ENCODE peak calls at places on chromosomes 12 and 14, in six cellular contexts. L is NCI-H2081; H is Right ventricle myocardium superior; F is lung; M is heart left ventricle; B is stimulated activated CD8-positive, alpha-beta memory T cell treated with anti-CD3 and anti-CD28 coated beads, Interleukin-7, amount 100 ng/mL, for 4 hours. J is an unnamed sample.

GRCh38 chr12:106138279-106138645 is 492 bp downstream of the NUAK1 start:
- DNase-seq in L (no peak), H (no peak), F (no peak), M (no peak), B (no peak), J (no peak)

GRCh38 chr14:76323331-76324050 is 52.4 kb upstream of the ESRRB start:
- DNase-seq in L (no peak), H (no peak), F (no peak), M (no peak), B (no peak), J (no peak)

GRCh38 chr12:3964404-3964803 is 91.2 kb upstream of the PARP11 start:
- DNase-seq in L (no peak), H (no peak), F (no peak), M (no peak), B (no peak), J (no peak)

GRCh38 chr12:124819080-124819479 is 44.6 kb downstream of the SCARB1 start:
- DNase-seq in L (no peak), H (no peak), F (no peak), M (no peak), B (no peak), J (no peak)

GRCh38 chr12:124927325-124928094 is 13.1 kb upstream of the UBC start:
- DNase-seq in L (no peak), H (peak; percentile 92), F (peak; percentile 89), M (peak; percentile 91), B (peak; percentile 89), J (peak; percentile 94)

GRCh38 chr12:120833849-120834248 is 70.3 kb downstream of the SPPL3 start:
- DNase-seq in L (no peak), H (no peak), F (no peak), M (no peak), B (no peak), J (no peak)

GRCh38 chr14:100576091-100577085 is 10.8 kb downstream of the BEGAIN start:
- DNase-seq in L (no peak), H (peak; percentile 17), F (no peak), M (no peak), B (no peak), J (no peak)

GRCh38 chr14:42884100-42884499 is 1277.4 kb downstream of the LRFN5 start:
- DNase-seq in L (no peak), H (no peak), F (no peak), M (no peak), B (no peak), J (no peak)

GRCh38 chr12:69189378-69189978 is 49.9 kb upstream of the CPSF6 start:
- DNase-seq in L (no peak), H (no peak), F (no peak), M (no peak), B (no peak), J (no peak)

GRCh38 chr12:47770086-47770726 is 2.8 kb upstream of the SLC48A1 start:
- DNase-seq in L (no peak), H (no peak), F (no peak), M (no peak), B (no peak), J (no peak)

GRCh38 chr14:21264025-21264801 is 5.0 kb downstream of the HNRNPC start:
- DNase-seq in L (no peak), H (no peak), F (no peak), M (no peak), B (no peak), J (peak; percentile 34)

GRCh38 chr12:3976351-3976938 is 103.2 kb upstream of the PARP11 start:
- DNase-seq in L (no peak), H (no peak), F (no peak), M (no peak), B (no peak), J (no peak)

GRCh38 chr14:47948981-47949380 is 273.6 kb upstream of the MDGA2 start:
- DNase-seq in L (no peak), H (no peak), F (no peak), M (no peak), B (no peak), J (no peak)

GRCh38 chr12:22282283-22282682 is 52.2 kb downstream of the ST8SIA1 start:
- DNase-seq in L (no peak), H (no peak), F (no peak), M (no peak), B (no peak), J (peak; percentile 30)

GRCh38 chr12:8681129-8681902 is 16.5 kb upstream of the RIMKLB start:
- DNase-seq in L (no peak), H (no peak), F (peak; percentile 34), M (peak; percentile 30), B (no peak), J (peak; percentile 90)